ENCODE peak calls at places on chromosomes 12 and 14, in nine cellular contexts. J is ovary, M is prostate gland, U is osteoblast, X is fibroblast of lung, C is adrenal gland, I is mammary epithelial cell, V is HepG2, Q is AG04450. T is an unnamed sample. For H3K27me3, the result is how much of the 10 kb centered on the place peaks cover.

GRCh38 chr12:32501835-32502333 is 102.5 kb downstream of the FGD4 start:
- DNase-seq in X (peak), C (peak), V (peak), M (no peak), Q (peak), U (no peak), I (peak), J (peak), T (peak)

GRCh38 chr14:77128414-77128891 is 13.1 kb downstream of the ZDHHC22 start:
- DNase-seq in V (peak), J (no peak), M (no peak), U (no peak), I (peak), C (peak), Q (no peak), X (peak), T (no peak)

GRCh38 chr14:53032161-53032803 is 81.4 kb upstream of the FERMT2 start:
- DNase-seq in M (peak), I (peak), U (peak), V (peak), X (peak), Q (no peak), C (peak), J (no peak), T (peak)

GRCh38 chr12:25455696-25456095 is 97.4 kb downstream of the LMNTD1 start:
- DNase-seq in C (no peak), J (no peak), U (no peak), V (no peak), Q (no peak), M (no peak), I (no peak), X (peak), T (no peak)

GRCh38 chr12:79658221-79658620 is 32.5 kb downstream of the PAWR start:
- DNase-seq in J (no peak), X (peak), Q (no peak), I (no peak), C (no peak), U (no peak), M (no peak), V (no peak), T (no peak)

GRCh38 chr14:42316746-42317145 is 710.1 kb downstream of the LRFN5 start:
- DNase-seq in C (no peak), V (no peak), M (no peak), X (no peak), I (no peak), U (no peak), J (no peak), Q (no peak), T (no peak)

GRCh38 chr14:48546996-48547395 is 871.6 kb upstream of the MDGA2 start:
- DNase-seq in V (no peak), X (no peak), M (no peak), C (no peak), J (no peak), Q (no peak), U (no peak), I (no peak), T (no peak)

GRCh38 chr12:32126720-32127119 is 20.1 kb downstream of the BICD1 start:
- DNase-seq in Q (peak), X (peak), C (no peak), V (no peak), I (peak), J (no peak), M (no peak), U (no peak), T (no peak)

GRCh38 chr14:74618078-74618952 is 6.3 kb upstream of the LTBP2 start:
- DNase-seq in M (no peak), I (peak), X (peak), V (peak), Q (no peak), J (no peak), U (peak), C (peak), T (peak)

GRCh38 chr12:106341086-106341879 is 16.3 kb upstream of the POLR3B start:
- DNase-seq in M (no peak), V (no peak), Q (no peak), I (no peak), U (no peak), J (no peak), X (no peak), C (no peak), T (no peak)

GRCh38 chr14:96635850-96636249 is 133.7 kb downstream of the PAPOLA start:
- DNase-seq in X (no peak), C (no peak), J (no peak), U (no peak), I (no peak), Q (no peak), V (no peak), M (no peak), T (no peak)

GRCh38 chr14:70269582-70269981 is 80.8 kb upstream of the SLC8A3 start:
- DNase-seq in Q (no peak), X (no peak), V (no peak), J (no peak), I (no peak), M (no peak), C (no peak), U (no peak), T (no peak)

DNA sequence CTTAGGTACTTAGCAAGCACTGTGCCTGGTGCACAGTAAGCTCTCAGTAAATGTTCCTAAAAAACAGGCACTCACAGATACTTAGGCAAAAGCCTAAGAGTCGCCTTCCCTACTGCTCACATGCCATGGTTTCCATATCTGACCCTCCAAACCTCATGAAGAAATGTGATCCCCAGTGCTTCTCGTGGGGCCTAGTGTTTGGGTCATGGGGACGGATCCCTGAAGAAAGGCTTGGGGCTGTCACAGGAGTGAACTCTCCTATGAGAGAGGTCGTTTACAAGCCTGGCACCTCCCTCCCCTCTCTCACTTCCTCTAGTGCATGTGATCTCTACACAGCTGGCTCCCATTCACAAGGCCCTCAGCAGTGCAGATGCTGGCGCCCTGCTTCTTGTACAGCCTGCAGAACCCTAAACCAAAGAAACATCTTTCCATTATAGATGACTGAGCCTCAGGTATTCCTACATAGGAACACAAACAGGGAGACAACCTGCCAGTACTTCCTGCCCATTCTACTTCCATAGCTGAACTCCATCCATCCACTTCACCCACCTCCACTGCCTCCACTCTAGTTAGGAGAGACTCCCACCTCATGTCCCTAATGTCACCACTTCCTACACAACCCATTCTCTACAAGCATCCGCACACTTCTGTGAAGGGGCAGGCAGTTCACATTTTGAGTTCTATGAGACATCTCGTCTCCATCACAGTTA is 2.9 kb downstream of the SLC15A4 start:
- DNase-seq in Q (no peak), X (no peak), C (peak), U (no peak), J (no peak), V (no peak), I (no peak), M (no peak), T (no peak)
- H3K4me3 ChIP-seq in Q (no peak), X (no peak), C (no peak), U (no peak), J (no peak), V (no peak), I (no peak), M (no peak), T (no peak)

DNA sequence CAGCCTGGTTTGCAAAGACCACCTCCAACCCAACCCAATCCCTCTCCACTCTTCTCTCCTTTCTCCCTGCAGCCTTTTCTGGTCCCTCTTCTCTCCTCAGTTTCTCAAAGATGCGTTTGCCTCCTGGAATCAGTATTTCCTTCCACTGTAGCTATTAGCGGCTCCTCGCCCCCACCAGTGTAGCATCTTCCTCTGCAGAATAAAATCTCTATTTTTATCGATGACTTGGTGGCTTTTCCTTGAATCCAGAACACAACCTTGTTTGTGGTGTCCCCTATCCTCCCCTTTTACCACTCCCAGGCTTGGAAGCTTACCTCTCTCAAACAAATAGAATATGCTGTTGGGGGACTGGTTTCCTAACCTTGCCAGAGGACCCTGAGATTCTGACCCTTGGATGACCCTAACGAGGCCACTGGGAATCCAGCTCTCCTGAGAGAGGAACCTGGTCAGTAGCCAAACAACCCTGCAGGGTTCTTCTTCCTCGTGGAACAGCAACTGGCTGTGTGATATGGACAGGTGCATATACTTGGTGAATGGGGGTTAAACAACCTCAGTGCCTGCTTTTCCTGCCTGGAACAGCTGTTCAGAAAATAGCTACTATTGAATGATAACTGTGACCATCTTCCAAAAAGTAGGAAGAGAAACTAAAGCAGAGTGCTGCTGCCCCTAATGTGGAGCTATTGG is 4.4 kb downstream of the WNT1 start:
- DNase-seq in C (no peak), X (no peak), V (no peak), Q (no peak), U (peak), I (no peak), J (no peak), M (no peak), T (no peak)
- H3K27me3 ChIP-seq in C (half or more), X (half or more), V (half or more), Q (half or more), U (half or more), I (under half), J (under half), M (under half), T (under half)

GRCh38 chr14:58881433-58881832 is 243.7 kb downstream of the DACT1 start:
- DNase-seq in V (no peak), Q (no peak), M (no peak), U (no peak), C (no peak), X (no peak), J (no peak), I (no peak), T (no peak)
- TF ChIP-seq CTCF in V (no peak), Q (no peak), M (no peak), U (no peak), C (no peak), X (no peak), J (no peak), I (no peak), T (no peak)

GRCh38 chr14:64727551-64728071 is 23.4 kb downstream of the PLEKHG3 start:
- DNase-seq in I (no peak), V (no peak), U (peak), X (no peak), M (no peak), Q (no peak), C (no peak), J (no peak), T (no peak)

GRCh38 chr14:64725360-64725815 is 21.2 kb downstream of the PLEKHG3 start:
- DNase-seq in I (no peak), X (no peak), Q (no peak), C (no peak), J (no peak), U (peak), V (no peak), M (no peak), T (no peak)

GRCh38 chr14:64726585-64726890 is 22.3 kb downstream of the PLEKHG3 start:
- DNase-seq in V (no peak), I (peak), J (no peak), M (no peak), X (peak), C (no peak), Q (no peak), U (peak), T (no peak)

GRCh38 chr14:64724578-64724930 is 20.3 kb downstream of the PLEKHG3 start:
- DNase-seq in Q (no peak), C (no peak), X (no peak), U (no peak), V (no peak), M (no peak), I (no peak), J (no peak), T (no peak)

GRCh38 chr14:64725879-64726584 is 21.8 kb downstream of the PLEKHG3 start:
- DNase-seq in V (no peak), J (no peak), M (no peak), I (no peak), X (no peak), C (no peak), Q (no peak), U (peak), T (no peak)
- H3K4me3 ChIP-seq in V (no peak), J (no peak), M (no peak), I (no peak), X (no peak), C (no peak), Q (no peak), U (no peak), T (no peak)